ENCODE peak calls at places on chromosome 20, in five cellular contexts. Q is hepatocyte, L is endothelial cell of umbilical vein, F is activated B cell treated with CpG ODN at 0.5 μM for 24 hours, K is progenitor cell of endocrine pancreas. M is an unnamed sample.

GRCh38 chr20:34089655-34090324 is 22.3 kb downstream of the EIF2S2 start:
- DNase-seq in L (no peak), Q (no peak), F (no peak), K (no peak), M (no peak)

GRCh38 chr20:18465536-18466200 is 1.2 kb downstream of the DZANK1 start:
- DNase-seq in F (no peak), L (no peak), K (no peak), Q (no peak), M (no peak)

GRCh38 chr20:35695245-35695749 is 3.9 kb downstream of the NFS1 start:
- DNase-seq in F (no peak), K (no peak), L (no peak), Q (no peak), M (no peak)

GRCh38 chr20:36252511-36252910 is 16.2 kb downstream of the AAR2 start:
- DNase-seq in K (no peak), Q (no peak), L (no peak), F (no peak), M (no peak)

GRCh38 chr20:57224641-57225138 is 41.8 kb downstream of the BMP7 start:
- DNase-seq in Q (no peak), K (no peak), L (no peak), F (no peak), M (no peak)

GRCh38 chr20:50992733-50993457 is 30.0 kb downstream of the KCNG1 start:
- DNase-seq in F (no peak), K (no peak), L (peak; percentile 69), Q (peak; percentile 79), M (peak; percentile 56)

GRCh38 chr20:8152183-8152582 is 20.1 kb downstream of the PLCB1 start:
- DNase-seq in L (peak; percentile 77), Q (no peak), F (no peak), K (no peak), M (no peak)

GRCh38 chr20:57060407-57061057 is 205.9 kb downstream of the BMP7 start:
- DNase-seq in L (no peak), K (no peak), Q (no peak), F (no peak), M (no peak)

GRCh38 chr20:44461142-44461802 is 14.4 kb upstream of the TTPAL start:
- DNase-seq in K (no peak), Q (no peak), L (no peak), F (no peak), M (no peak)

GRCh38 chr20:56003966-56004365 is 1.4 kb downstream of the CBLN4 start:
- DNase-seq in K (no peak), L (no peak), Q (peak; percentile 12), F (no peak), M (no peak)

GRCh38 chr20:52899221-52899620 is 72.9 kb upstream of the TSHZ2 start:
- DNase-seq in L (no peak), F (no peak), K (no peak), Q (no peak), M (peak; percentile 10)

GRCh38 chr20:48658198-48658476 is 169.7 kb downstream of the PREX1 start:
- DNase-seq in L (no peak), K (no peak), Q (no peak), F (no peak), M (no peak)

GRCh38 chr20:35523298-35523888 is 6.1 kb downstream of the C20orf173 start:
- DNase-seq in L (no peak), Q (no peak), F (no peak), K (no peak), M (peak; percentile 25)

GRCh38 chr20:1934578-1935573 is 39.7 kb downstream of the SIRPA start:
- DNase-seq in L (no peak), Q (peak; percentile 61), F (no peak), K (no peak), M (no peak)

GRCh38 chr20:45958593-45958992 is 13.4 kb downstream of the ZNF335 start:
- DNase-seq in K (no peak), F (no peak), L (no peak), Q (no peak), M (no peak)

GRCh38 chr20:40668449-40669228 is 20.4 kb downstream of the MAFB start:
- DNase-seq in L (no peak), F (no peak), Q (peak; percentile 84), K (no peak), M (no peak)

GRCh38 chr20:60627751-60628565 is 624.1 kb upstream of the CDH4 start:
- DNase-seq in Q (no peak), K (no peak), L (no peak), F (no peak), M (no peak)
- TF ChIP-seq CTCF in Q (no peak), K (peak; percentile 52), L (no peak), F (no peak), M (peak; percentile 11)

DNA sequence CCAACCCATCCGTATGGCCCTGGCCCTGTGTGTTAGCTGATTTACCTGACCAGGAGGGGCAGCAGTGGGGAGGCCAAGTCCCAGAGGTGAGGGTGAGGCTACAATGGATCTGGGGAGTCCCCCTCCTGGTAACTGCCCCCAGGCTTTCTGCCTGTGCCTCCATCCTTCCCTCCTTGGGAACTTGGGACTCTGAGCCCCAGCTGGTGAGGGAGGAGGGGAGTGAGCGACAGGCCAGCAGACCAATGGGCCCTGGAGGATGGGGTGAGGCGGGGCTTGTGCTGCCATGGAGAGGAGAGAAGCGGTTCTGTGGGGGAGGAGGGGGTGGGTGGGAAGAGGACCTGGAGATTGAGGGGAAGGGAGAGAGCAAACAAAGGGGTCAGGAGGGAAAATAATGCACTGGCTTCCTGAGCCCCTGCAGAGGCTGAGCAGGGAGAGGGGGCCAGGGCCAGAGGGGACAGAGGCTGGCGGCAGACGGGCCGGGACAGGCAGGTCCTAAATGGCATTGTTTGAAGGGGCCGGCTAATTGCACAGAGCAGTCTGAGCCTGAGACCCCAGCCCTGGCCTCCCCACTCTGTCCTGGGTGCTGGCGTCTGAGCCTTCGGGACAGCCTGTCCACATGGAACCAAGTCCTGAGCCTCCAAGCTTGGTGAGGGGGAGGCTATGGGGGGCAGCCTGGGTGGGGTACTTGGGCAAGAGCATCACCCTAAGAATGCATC is 17.5 kb downstream of the DNMT3B start:
- DNase-seq in Q (no peak), F (no peak), K (peak; percentile 63), L (no peak), M (peak; percentile 84)
- TF ChIP-seq CTCF in Q (no peak), F (no peak), K (no peak), L (no peak), M (no peak)

DNA sequence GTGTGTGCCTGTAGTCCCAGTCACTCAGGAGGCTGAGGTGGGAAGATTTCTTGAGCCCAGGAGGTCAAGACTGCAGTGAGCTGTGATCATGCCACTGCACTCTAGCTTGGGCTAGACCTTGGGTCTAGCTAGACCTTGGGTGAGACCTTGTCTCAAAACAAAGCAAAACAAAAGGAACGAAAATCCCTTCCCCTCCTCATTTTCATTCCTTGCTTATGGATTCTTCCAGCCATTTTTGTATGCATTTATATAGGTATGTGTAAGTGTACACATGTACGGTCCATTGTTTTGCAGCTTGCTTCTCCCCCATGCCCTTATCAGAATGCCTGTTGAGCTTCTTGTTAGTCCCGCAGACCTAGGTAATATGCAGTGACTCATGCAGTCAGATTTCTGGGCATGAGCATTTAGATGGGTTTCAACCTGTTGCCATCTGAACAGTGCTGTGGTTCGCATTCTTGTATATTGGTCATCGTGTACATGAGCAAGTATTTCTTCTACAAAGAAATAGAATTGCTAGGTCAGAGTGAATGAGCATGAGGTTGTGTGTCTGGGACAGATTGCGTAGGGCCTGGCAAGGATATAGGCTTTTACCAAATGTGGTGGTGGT is 73.2 kb downstream of the ATRN start:
- DNase-seq in K (no peak), Q (peak; percentile 10), L (no peak), F (no peak), M (no peak)
- TF ChIP-seq CTCF in K (no peak), Q (no peak), L (no peak), F (no peak), M (no peak)

GRCh38 chr20:62025832-62026563 is 39.7 kb downstream of the TAF4 start:
- DNase-seq in K (no peak), F (no peak), Q (peak; percentile 72), L (peak; percentile 78), M (no peak)
- TF ChIP-seq CTCF in K (peak; percentile 45), F (no peak), Q (peak; percentile 57), L (peak; percentile 65), M (peak; percentile 36)

DNA sequence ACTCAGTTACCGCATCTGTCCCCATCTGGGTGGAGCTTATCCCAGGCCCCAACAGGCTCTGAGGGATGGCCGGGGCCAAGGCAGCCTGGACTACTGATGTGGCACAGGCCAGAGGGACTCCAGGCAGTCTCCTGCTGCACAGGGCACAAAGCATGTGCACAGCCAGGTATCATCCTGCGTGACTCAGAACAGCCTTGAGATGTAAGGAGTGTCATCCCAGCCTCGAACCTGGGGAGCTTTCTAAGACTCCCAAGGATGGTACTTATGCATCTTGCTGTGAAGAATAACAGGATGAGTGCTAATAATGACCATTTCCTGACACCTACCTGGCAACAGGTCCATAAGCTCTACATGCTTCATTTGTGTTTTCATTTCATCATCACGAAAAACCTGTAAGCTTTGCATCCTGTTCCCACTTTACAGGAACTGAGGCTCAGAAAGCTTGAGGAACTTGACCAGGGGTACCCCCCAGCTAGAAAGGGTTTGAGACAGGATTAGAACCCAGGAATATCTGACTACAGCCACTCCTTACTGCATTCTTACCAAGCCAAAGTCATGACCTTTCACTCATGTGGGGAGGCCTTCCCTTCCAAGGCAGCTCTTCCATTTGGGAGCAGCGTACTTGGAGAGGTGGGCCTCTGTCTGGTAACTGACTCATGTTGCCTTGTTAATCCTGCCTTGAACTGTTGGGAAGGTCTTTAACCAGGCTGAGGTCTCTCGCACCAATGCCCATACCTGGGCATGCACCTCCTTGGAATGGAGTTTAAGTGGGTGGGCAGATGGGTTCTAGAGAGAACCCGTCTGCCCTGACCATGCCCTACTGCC is 1.9 kb downstream of the TRIB3 start:
- DNase-seq in Q (no peak), F (no peak), L (no peak), K (no peak), M (no peak)
- TF ChIP-seq CTCF in Q (no peak), F (no peak), L (no peak), K (no peak), M (no peak)

GRCh38 chr20:38195521-38195920 is 30.5 kb upstream of the TGM2 start:
- DNase-seq in K (no peak), L (peak; percentile 22), Q (no peak), F (no peak), M (no peak)

GRCh38 chr20:38197217-38198008 is 32.3 kb upstream of the TGM2 start:
- DNase-seq in L (no peak), K (no peak), Q (no peak), F (no peak), M (no peak)

GRCh38 chr20:38196016-38196415 is 30.9 kb upstream of the TGM2 start:
- DNase-seq in K (no peak), Q (no peak), L (no peak), F (no peak), M (no peak)

GRCh38 chr20:38195041-38195504 is 30.0 kb upstream of the TGM2 start:
- DNase-seq in Q (no peak), F (no peak), K (no peak), L (no peak), M (no peak)

GRCh38 chr20:38196592-38196991 is 31.5 kb upstream of the TGM2 start:
- DNase-seq in L (no peak), F (peak; percentile 23), K (no peak), Q (peak; percentile 64), M (no peak)
- TF ChIP-seq CTCF in L (no peak), F (no peak), K (no peak), Q (no peak), M (no peak)

GRCh38 chr20:63362426-63363009 is 1.4 kb upstream of the CHRNA4 start:
- DNase-seq in Q (no peak), L (no peak), K (no peak), F (no peak), M (no peak)
- TF ChIP-seq CTCF in Q (no peak), L (no peak), K (no peak), F (no peak), M (no peak)